ENCODE peak calls at places on chromosome 17, in ten cellular contexts. One of them, this sample, is unnamed.

GRCh38 chr17:31695456-31696090 is 163.5 kb downstream of the COPRS start:
- DNase-seq in cardiac muscle cell: peak
- DNase-seq in GM12878: no peak
- DNase-seq in HFFc6: peak
- DNase-seq in choroid plexus epithelial cell: no peak
- DNase-seq in omental fat pad: no peak
- DNase-seq in GM23338: no peak
- DNase-seq in psoas muscle: peak
- DNase-seq in tibial artery: no peak
- DNase-seq in HCT116: no peak
- DNase-seq in this sample: no peak

GRCh38 chr17:41962111-41962510 is 4.5 kb upstream of the CNP start:
- DNase-seq in psoas muscle: no peak
- DNase-seq in choroid plexus epithelial cell: no peak
- DNase-seq in tibial artery: no peak
- DNase-seq in omental fat pad: no peak
- DNase-seq in cardiac muscle cell: no peak
- DNase-seq in HFFc6: no peak
- DNase-seq in HCT116: no peak
- DNase-seq in GM23338: no peak
- DNase-seq in GM12878: no peak
- DNase-seq in this sample: peak

GRCh38 chr17:17499402-17500145 is 3.4 kb upstream of the RASD1 start:
- DNase-seq in GM12878: no peak
- DNase-seq in HFFc6: no peak
- DNase-seq in omental fat pad: no peak
- DNase-seq in choroid plexus epithelial cell: no peak
- DNase-seq in HCT116: no peak
- DNase-seq in tibial artery: no peak
- DNase-seq in psoas muscle: peak
- DNase-seq in GM23338: no peak
- DNase-seq in cardiac muscle cell: no peak
- DNase-seq in this sample: no peak

GRCh38 chr17:45129940-45130639 is 2.2 kb downstream of the PLCD3 start:
- DNase-seq in tibial artery: peak
- DNase-seq in psoas muscle: peak
- DNase-seq in HFFc6: peak
- DNase-seq in omental fat pad: no peak
- DNase-seq in HCT116: no peak
- DNase-seq in cardiac muscle cell: no peak
- DNase-seq in choroid plexus epithelial cell: no peak
- DNase-seq in GM23338: no peak
- DNase-seq in GM12878: no peak
- DNase-seq in this sample: no peak

GRCh38 chr17:72726936-72727335 is 365.6 kb downstream of the SLC39A11 start:
- DNase-seq in choroid plexus epithelial cell: peak
- DNase-seq in psoas muscle: no peak
- DNase-seq in cardiac muscle cell: no peak
- DNase-seq in GM23338: no peak
- DNase-seq in GM12878: peak
- DNase-seq in HCT116: no peak
- DNase-seq in tibial artery: no peak
- DNase-seq in HFFc6: no peak
- DNase-seq in omental fat pad: no peak
- DNase-seq in this sample: no peak

GRCh38 chr17:64120159-64120558 is 9.8 kb downstream of the ERN1 start:
- DNase-seq in GM12878: no peak
- DNase-seq in HFFc6: no peak
- DNase-seq in choroid plexus epithelial cell: no peak
- DNase-seq in psoas muscle: no peak
- DNase-seq in HCT116: no peak
- DNase-seq in GM23338: no peak
- DNase-seq in omental fat pad: no peak
- DNase-seq in tibial artery: no peak
- DNase-seq in cardiac muscle cell: no peak
- DNase-seq in this sample: no peak

GRCh38 chr17:30226878-30227277 is 8.6 kb downstream of the SLC6A4 start:
- DNase-seq in GM12878: no peak
- DNase-seq in choroid plexus epithelial cell: no peak
- DNase-seq in cardiac muscle cell: no peak
- DNase-seq in HCT116: no peak
- DNase-seq in GM23338: no peak
- DNase-seq in HFFc6: no peak
- DNase-seq in omental fat pad: no peak
- DNase-seq in psoas muscle: no peak
- DNase-seq in tibial artery: no peak
- DNase-seq in this sample: no peak

GRCh38 chr17:66975614-66976378 is 11.3 kb downstream of the CACNG4 start:
- DNase-seq in psoas muscle: no peak
- DNase-seq in GM23338: peak
- DNase-seq in tibial artery: no peak
- DNase-seq in GM12878: no peak
- DNase-seq in cardiac muscle cell: no peak
- DNase-seq in HCT116: peak
- DNase-seq in choroid plexus epithelial cell: peak
- DNase-seq in omental fat pad: no peak
- DNase-seq in HFFc6: no peak
- DNase-seq in this sample: no peak

GRCh38 chr17:77456951-77457548 is 316.3 kb downstream of the SEC14L1 start:
- DNase-seq in omental fat pad: no peak
- DNase-seq in psoas muscle: no peak
- DNase-seq in GM12878: no peak
- DNase-seq in HFFc6: no peak
- DNase-seq in tibial artery: no peak
- DNase-seq in cardiac muscle cell: no peak
- DNase-seq in GM23338: no peak
- DNase-seq in HCT116: no peak
- DNase-seq in choroid plexus epithelial cell: no peak
- DNase-seq in this sample: no peak

DNA sequence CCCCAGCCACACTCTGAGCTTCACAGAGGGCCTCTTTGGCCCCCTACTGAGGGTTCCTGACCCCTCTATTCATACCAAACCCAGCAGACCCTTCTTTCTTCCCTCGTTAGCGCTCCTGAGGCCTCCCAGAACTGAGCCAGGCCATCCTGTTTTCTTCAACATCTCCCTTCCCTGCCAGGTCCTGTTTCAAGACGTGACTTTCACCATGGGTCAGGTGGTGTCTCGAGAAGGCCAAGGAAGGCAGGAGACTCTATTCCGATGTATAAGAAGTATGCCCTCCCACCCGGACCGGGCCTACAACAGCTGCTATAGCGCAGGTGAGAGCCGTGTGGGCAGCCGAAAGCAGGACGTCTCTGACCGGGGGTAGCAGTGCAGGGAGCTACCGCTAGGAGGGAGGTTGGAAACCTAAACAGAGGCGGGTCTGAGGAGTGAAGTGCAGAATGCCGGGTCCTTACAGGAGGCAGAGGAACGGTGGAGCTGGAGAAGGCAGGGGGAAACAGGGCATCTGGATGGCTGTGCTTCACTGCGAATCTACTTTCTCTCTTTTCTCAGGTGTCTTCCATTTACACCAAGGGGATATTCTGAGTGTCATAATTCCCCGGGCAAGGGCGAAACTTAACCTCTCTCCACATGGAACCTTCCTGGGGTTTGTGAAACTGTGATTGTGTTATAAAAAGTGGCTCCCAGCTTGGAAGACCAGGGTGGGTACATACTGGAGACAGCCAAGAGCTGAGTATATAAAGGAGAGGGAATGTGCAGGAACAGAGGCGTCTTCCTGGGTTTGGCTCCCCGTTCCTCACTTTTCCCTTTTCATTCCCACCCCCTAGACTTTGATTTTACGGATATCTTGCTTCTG is 1.3 kb upstream of the SENP3 start:
- DNase-seq in omental fat pad: no peak
- DNase-seq in HFFc6: no peak
- DNase-seq in psoas muscle: peak
- DNase-seq in HCT116: no peak
- DNase-seq in choroid plexus epithelial cell: peak
- DNase-seq in tibial artery: peak
- DNase-seq in cardiac muscle cell: peak
- DNase-seq in GM12878: no peak
- DNase-seq in GM23338: peak
- DNase-seq in this sample: no peak
- TF ChIP-seq CTCF in omental fat pad: peak
- TF ChIP-seq CTCF in HFFc6: no peak
- TF ChIP-seq CTCF in psoas muscle: peak
- TF ChIP-seq CTCF in HCT116: peak
- TF ChIP-seq CTCF in choroid plexus epithelial cell: peak
- TF ChIP-seq CTCF in tibial artery: peak
- TF ChIP-seq CTCF in cardiac muscle cell: peak
- TF ChIP-seq CTCF in GM12878: peak
- TF ChIP-seq CTCF in GM23338: peak
- TF ChIP-seq CTCF in this sample: peak

GRCh38 chr17:81884520-81884919 is 6.9 kb downstream of the ALYREF start:
- DNase-seq in omental fat pad: no peak
- DNase-seq in HCT116: no peak
- DNase-seq in GM23338: no peak
- DNase-seq in psoas muscle: no peak
- DNase-seq in tibial artery: peak
- DNase-seq in HFFc6: no peak
- DNase-seq in cardiac muscle cell: peak
- DNase-seq in GM12878: no peak
- DNase-seq in choroid plexus epithelial cell: no peak
- DNase-seq in this sample: no peak
- TF ChIP-seq CTCF in omental fat pad: no peak
- TF ChIP-seq CTCF in HCT116: no peak
- TF ChIP-seq CTCF in GM23338: no peak
- TF ChIP-seq CTCF in psoas muscle: no peak
- TF ChIP-seq CTCF in tibial artery: no peak
- TF ChIP-seq CTCF in HFFc6: no peak
- TF ChIP-seq CTCF in cardiac muscle cell: no peak
- TF ChIP-seq CTCF in GM12878: no peak
- TF ChIP-seq CTCF in choroid plexus epithelial cell: no peak
- TF ChIP-seq CTCF in this sample: no peak

GRCh38 chr17:79123988-79124387 is 49.4 kb downstream of the ENGASE start:
- DNase-seq in psoas muscle: no peak
- DNase-seq in HFFc6: no peak
- DNase-seq in omental fat pad: no peak
- DNase-seq in choroid plexus epithelial cell: no peak
- DNase-seq in HCT116: no peak
- DNase-seq in GM12878: no peak
- DNase-seq in cardiac muscle cell: no peak
- DNase-seq in GM23338: no peak
- DNase-seq in tibial artery: no peak
- DNase-seq in this sample: no peak

GRCh38 chr17:79127534-79128135 is 53.0 kb downstream of the ENGASE start:
- DNase-seq in tibial artery: no peak
- DNase-seq in psoas muscle: no peak
- DNase-seq in choroid plexus epithelial cell: no peak
- DNase-seq in HFFc6: no peak
- DNase-seq in GM23338: no peak
- DNase-seq in GM12878: no peak
- DNase-seq in cardiac muscle cell: no peak
- DNase-seq in omental fat pad: no peak
- DNase-seq in HCT116: no peak
- DNase-seq in this sample: no peak

GRCh38 chr17:79124513-79125209 is 50.0 kb downstream of the ENGASE start:
- DNase-seq in choroid plexus epithelial cell: no peak
- DNase-seq in GM23338: no peak
- DNase-seq in psoas muscle: no peak
- DNase-seq in cardiac muscle cell: no peak
- DNase-seq in HFFc6: no peak
- DNase-seq in omental fat pad: no peak
- DNase-seq in GM12878: no peak
- DNase-seq in tibial artery: no peak
- DNase-seq in HCT116: no peak
- DNase-seq in this sample: no peak

GRCh38 chr17:79125503-79125902 is 50.9 kb downstream of the ENGASE start:
- DNase-seq in HFFc6: no peak
- DNase-seq in GM23338: no peak
- DNase-seq in omental fat pad: no peak
- DNase-seq in cardiac muscle cell: no peak
- DNase-seq in choroid plexus epithelial cell: no peak
- DNase-seq in psoas muscle: no peak
- DNase-seq in GM12878: no peak
- DNase-seq in HCT116: no peak
- DNase-seq in tibial artery: no peak
- DNase-seq in this sample: no peak

DNA sequence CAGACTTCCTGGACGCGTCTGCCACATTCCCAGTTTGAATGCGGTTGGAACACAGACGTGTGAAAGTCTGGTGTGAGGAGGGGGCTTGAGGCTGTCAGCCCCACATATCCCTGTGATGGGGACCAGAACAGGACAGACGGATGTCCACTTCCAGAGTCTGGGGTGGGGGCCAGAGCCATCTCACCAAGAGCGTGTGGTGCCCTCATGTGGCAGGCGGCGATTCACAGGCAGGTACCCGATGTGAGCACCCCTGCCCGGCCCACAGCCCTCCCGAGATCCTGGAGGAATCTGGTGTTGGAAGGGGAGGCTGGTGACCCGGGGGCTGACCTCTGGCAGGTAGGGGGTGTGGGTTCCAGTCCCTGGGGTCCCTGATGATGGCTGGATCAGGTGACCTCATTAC is 51.5 kb downstream of the ENGASE start:
- DNase-seq in choroid plexus epithelial cell: peak
- DNase-seq in HFFc6: no peak
- DNase-seq in HCT116: no peak
- DNase-seq in omental fat pad: no peak
- DNase-seq in cardiac muscle cell: peak
- DNase-seq in psoas muscle: no peak
- DNase-seq in tibial artery: no peak
- DNase-seq in GM12878: no peak
- DNase-seq in GM23338: peak
- DNase-seq in this sample: no peak
- TF ChIP-seq CTCF in choroid plexus epithelial cell: peak
- TF ChIP-seq CTCF in HFFc6: peak
- TF ChIP-seq CTCF in HCT116: peak
- TF ChIP-seq CTCF in omental fat pad: no peak
- TF ChIP-seq CTCF in cardiac muscle cell: peak
- TF ChIP-seq CTCF in psoas muscle: peak
- TF ChIP-seq CTCF in tibial artery: no peak
- TF ChIP-seq CTCF in GM12878: peak
- TF ChIP-seq CTCF in GM23338: peak
- TF ChIP-seq CTCF in this sample: peak

DNA sequence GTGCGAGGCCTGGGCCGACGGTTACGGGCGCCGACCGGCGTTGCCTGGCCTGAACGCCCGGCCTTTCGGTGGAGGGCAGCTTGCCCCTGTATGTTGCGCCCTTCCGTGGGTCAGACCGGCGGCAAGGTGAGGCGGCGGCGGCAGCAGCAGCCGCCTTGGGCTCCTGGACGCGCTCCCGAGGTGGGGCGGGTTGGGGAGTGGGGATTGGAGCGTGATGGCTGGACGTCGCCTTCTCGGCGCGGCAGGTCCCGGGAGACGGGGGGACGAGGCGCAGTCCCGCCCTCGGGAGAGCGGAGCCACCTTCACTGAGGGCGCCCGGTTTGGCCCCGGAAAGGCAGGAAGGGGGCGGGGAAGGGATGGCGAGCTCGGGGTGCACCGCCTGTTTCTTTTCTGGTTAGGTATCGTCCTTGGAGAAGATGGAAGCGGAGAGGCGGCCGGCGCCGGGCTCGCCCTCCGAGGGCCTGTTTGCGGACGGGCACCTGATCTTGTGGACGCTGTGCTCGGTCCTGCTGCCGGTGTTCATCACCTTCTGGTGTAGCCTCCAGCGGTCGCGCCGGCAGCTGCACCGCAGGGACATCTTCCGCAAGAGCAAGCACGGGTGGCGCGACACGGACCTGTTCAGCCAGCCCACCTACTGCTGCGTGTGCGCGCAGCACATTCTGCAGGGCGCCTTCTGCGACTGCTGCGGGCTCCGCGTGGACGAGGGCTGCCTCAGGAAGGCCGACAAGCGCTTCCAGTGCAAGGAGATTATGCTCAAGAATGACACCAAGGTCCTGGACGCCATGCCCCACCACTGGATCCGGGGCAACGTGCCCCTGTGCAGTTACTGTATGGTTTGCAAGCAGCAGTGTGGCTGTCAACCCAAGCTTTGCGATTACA is 668 bp downstream of the DGKE start:
- DNase-seq in omental fat pad: no peak
- DNase-seq in psoas muscle: peak
- DNase-seq in choroid plexus epithelial cell: peak
- DNase-seq in HFFc6: peak
- DNase-seq in HCT116: no peak
- DNase-seq in cardiac muscle cell: peak
- DNase-seq in GM23338: peak
- DNase-seq in GM12878: peak
- DNase-seq in tibial artery: peak
- DNase-seq in this sample: no peak
- TF ChIP-seq CTCF in omental fat pad: no peak
- TF ChIP-seq CTCF in psoas muscle: no peak
- TF ChIP-seq CTCF in choroid plexus epithelial cell: no peak
- TF ChIP-seq CTCF in HFFc6: peak
- TF ChIP-seq CTCF in HCT116: no peak
- TF ChIP-seq CTCF in cardiac muscle cell: no peak
- TF ChIP-seq CTCF in GM23338: no peak
- TF ChIP-seq CTCF in GM12878: peak
- TF ChIP-seq CTCF in tibial artery: no peak
- TF ChIP-seq CTCF in this sample: no peak